ENCODE peak calls at places on chromosome 15, in seven cellular contexts. E, F, T, H, C, M and O are unnamed samples.

GRCh38 chr15:68400066-68400456 is 31.9 kb downstream of the ITGA11 start:
- DNase-seq in E (no peak), F (no peak), T (no peak), H (no peak), C (no peak), M (no peak), O (no peak)

GRCh38 chr15:84588053-84588874 is 12.5 kb upstream of the ZSCAN2 start:
- DNase-seq in E (peak), F (peak), T (peak), H (peak), C (peak), M (no peak), O (peak)

GRCh38 chr15:85532689-85533088 is 152.3 kb downstream of the AKAP13 start:
- DNase-seq in E (no peak), F (no peak), T (no peak), H (no peak), C (no peak), M (no peak), O (no peak)

GRCh38 chr15:67854358-67854757 is 14.5 kb upstream of the RNU6-1 start:
- DNase-seq in E (peak), F (no peak), T (no peak), H (no peak), C (no peak), M (peak), O (no peak)

GRCh38 chr15:52670087-52670486 is 9.1 kb downstream of the ATOSA start:
- DNase-seq in E (no peak), F (no peak), T (no peak), H (no peak), C (no peak), M (no peak), O (no peak)

GRCh38 chr15:90465140-90465929 is 64.4 kb upstream of the CRTC3 start:
- DNase-seq in E (no peak), F (no peak), T (no peak), H (no peak), C (no peak), M (no peak), O (no peak)

GRCh38 chr15:55290361-55291057 is 896 bp upstream of the RAB27A start:
- DNase-seq in E (peak), F (peak), T (peak), H (peak), C (peak), M (no peak), O (peak)

GRCh38 chr15:67915374-67916050 is 75.7 kb upstream of the RNU6-1 start:
- DNase-seq in E (peak), F (no peak), T (no peak), H (no peak), C (no peak), M (no peak), O (peak)

GRCh38 chr15:96014939-96015338 is 315.6 kb upstream of the NR2F2 start:
- DNase-seq in E (no peak), F (no peak), T (no peak), H (no peak), C (no peak), M (no peak), O (no peak)

GRCh38 chr15:75198560-75199346 is 2.9 kb upstream of the C15orf39 start:
- DNase-seq in E (peak), F (no peak), T (no peak), H (peak), C (peak), M (peak), O (no peak)

GRCh38 chr15:43441316-43441715 is 51.6 kb downstream of the TP53BP1 start:
- DNase-seq in E (peak), F (no peak), T (peak), H (no peak), C (peak), M (no peak), O (no peak)

GRCh38 chr15:44812029-44812517 is 75.7 kb downstream of the TRIM69 start:
- DNase-seq in E (peak), F (no peak), T (no peak), H (no peak), C (no peak), M (no peak), O (no peak)

GRCh38 chr15:45719490-45719889 is 84.7 kb downstream of the SQOR start:
- DNase-seq in E (no peak), F (no peak), T (no peak), H (no peak), C (no peak), M (no peak), O (no peak)

GRCh38 chr15:79170256-79170664 is 79.7 kb upstream of the RASGRF1 start:
- DNase-seq in E (no peak), F (no peak), T (peak), H (no peak), C (peak), M (no peak), O (no peak)

DNA sequence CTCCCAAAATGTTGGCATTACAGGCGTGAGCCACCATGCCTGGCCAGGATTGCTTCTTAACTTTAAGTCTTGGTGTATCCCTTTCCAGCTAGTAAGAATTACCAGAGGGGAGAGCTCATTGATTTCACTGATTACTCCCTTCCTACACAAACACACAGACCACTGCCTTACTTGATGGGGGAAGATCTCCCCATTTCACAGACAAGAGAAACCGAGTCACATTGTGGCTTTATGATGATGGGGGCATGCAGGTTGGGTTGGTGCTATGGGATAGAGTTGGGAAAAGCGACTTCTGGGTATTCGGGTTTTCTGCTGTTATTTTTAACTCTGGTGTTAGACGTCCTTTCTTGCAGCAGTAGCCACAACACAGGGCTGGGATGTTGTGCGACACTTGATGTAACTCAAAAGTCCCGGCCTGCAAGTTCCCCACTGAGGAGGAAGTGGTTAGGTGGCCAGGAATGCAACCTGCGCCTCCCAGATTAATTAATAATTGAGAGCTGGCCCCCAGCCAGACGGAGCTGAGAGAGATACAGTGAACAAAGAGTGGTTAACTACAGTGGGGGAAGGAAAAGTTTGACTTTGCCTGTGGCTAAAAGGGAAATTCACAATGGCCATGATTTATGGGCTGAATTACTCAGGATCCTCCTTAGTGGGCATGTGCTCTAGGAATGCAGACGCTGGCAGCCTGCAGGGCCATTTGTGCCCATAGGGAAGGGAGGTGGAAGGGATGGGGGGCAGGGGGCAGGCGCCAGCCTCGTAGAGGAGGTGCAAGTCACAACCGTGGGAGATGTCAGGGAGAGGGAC is 63.6 kb downstream of the SMAD6 start:
- DNase-seq in E (peak), F (no peak), T (peak), H (peak), C (no peak), M (peak), O (peak)
- TF ChIP-seq JUND in E (no peak), F (no peak), T (peak), H (peak), C (no peak), M (no peak), O (no peak)

DNA sequence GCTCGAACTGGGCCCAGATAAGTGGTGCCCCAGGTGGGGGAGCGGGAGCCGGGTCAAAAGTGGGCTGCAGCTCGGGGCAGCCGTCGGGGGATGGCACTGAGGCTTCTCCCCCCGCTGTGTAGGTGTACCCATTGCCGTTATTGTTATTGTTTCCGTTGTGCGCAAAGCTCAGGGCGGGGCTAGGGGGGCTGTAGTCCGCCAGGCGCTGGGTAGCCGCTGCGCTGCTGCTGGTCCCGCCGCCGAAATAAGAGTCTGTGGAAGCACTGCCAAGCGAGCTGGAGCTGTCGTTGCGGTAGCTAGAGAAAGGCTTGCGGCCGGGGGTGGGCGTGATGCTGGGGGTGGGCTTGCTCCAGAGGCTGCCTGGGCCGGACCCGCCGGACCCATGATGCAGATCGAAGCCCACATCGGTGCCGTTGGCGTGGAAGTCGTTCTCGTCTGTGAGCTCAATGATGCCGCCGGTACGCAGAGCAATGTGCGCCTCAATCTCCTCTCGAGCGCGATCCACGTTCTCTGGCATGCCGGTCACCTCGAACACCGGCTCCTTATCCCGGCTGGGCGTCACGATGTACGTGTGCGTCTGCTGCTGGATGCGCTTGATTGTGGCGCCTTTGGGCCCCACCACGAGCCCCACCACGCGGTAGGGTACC is 2.0 kb downstream of the MEX3B start:
- DNase-seq in E (no peak), F (no peak), T (peak), H (no peak), C (no peak), M (no peak), O (no peak)
- TF ChIP-seq JUND in E (no peak), F (no peak), T (no peak), H (no peak), C (no peak), M (no peak), O (no peak)

GRCh38 chr15:42289166-42289565 is 15.9 kb upstream of the TMEM87A start:
- DNase-seq in E (no peak), F (no peak), T (no peak), H (no peak), C (no peak), M (no peak), O (no peak)
- TF ChIP-seq JUND in E (no peak), F (no peak), T (no peak), H (no peak), C (no peak), M (no peak), O (no peak)

DNA sequence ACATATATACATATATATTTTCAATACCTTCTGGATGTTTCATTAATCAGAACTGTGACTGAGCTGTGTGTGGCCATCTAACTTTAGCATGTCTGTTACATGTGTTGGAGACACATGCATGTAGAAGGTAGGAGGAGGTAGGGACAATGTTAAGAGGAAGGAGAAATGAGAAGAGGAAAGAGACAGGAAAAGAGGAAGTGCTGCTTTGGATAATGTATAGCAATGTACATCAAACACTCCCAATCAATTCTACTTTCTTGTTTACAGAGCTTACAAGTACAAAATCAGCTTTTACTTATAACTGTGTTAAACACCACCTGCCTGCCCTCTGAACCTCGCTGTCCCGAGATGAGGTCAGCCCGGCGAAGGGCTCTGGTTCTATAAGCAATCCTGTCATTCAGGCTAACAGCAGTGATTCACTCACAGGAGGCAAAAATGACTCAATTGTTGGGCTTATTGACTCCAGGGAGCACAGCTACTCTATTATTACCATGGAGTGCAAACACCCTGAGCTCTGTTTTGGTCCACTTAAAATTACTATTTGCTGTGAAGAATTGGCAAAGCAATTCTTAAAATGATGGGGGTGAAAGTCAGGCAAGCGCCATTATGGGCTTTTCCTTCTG is 188.9 kb downstream of the MEIS2 start:
- DNase-seq in E (peak), F (no peak), T (no peak), H (no peak), C (no peak), M (no peak), O (no peak)
- TF ChIP-seq JUND in E (no peak), F (no peak), T (no peak), H (no peak), C (no peak), M (no peak), O (no peak)

GRCh38 chr15:92603743-92604470 is 51.7 kb downstream of the FAM174B start:
- DNase-seq in E (no peak), F (no peak), T (no peak), H (no peak), C (no peak), M (no peak), O (no peak)

GRCh38 chr15:92603278-92603677 is 52.3 kb downstream of the FAM174B start:
- DNase-seq in E (no peak), F (no peak), T (no peak), H (no peak), C (no peak), M (no peak), O (no peak)

GRCh38 chr15:92608866-92609700 is 46.5 kb downstream of the FAM174B start:
- DNase-seq in E (no peak), F (no peak), T (no peak), H (no peak), C (no peak), M (no peak), O (no peak)

GRCh38 chr15:92605225-92605944 is 50.2 kb downstream of the FAM174B start:
- DNase-seq in E (no peak), F (no peak), T (no peak), H (no peak), C (no peak), M (no peak), O (no peak)

GRCh38 chr15:92606126-92606835 is 49.3 kb downstream of the FAM174B start:
- DNase-seq in E (no peak), F (no peak), T (no peak), H (no peak), C (no peak), M (no peak), O (no peak)
- TF ChIP-seq JUND in E (no peak), F (no peak), T (no peak), H (no peak), C (no peak), M (no peak), O (no peak)